ENCODE peak calls at places on chromosome 13, in seven cellular contexts. S, Y, O, T, D, J and W are unnamed samples.

GRCh38 chr13:30847697-30848307 is 58.3 kb upstream of the MEDAG start:
- DNase-seq in T (peak; percentile 100), J (no peak), Y (peak; percentile 87), O (peak; percentile 42), S (no peak), D (no peak), W (no peak)

GRCh38 chr13:108985166-108985565 is 355.8 kb downstream of the MYO16 start:
- DNase-seq in T (no peak), D (no peak), S (no peak), J (no peak), O (no peak), Y (peak; percentile 24), W (no peak)

GRCh38 chr13:79392882-79393563 is 13.0 kb downstream of the RBM26 start:
- DNase-seq in D (no peak), S (no peak), O (no peak), Y (no peak), J (no peak), T (peak; percentile 75), W (no peak)

GRCh38 chr13:84446972-84447700 is 564.9 kb upstream of the SLITRK1 start:
- DNase-seq in J (no peak), S (no peak), Y (no peak), T (peak; percentile 56), D (peak; percentile 26), O (no peak), W (no peak)

GRCh38 chr13:112142401-112142930 is 75.5 kb downstream of the SOX1 start:
- DNase-seq in Y (no peak), O (no peak), D (no peak), S (no peak), T (no peak), J (no peak), W (no peak)

GRCh38 chr13:110911880-110912279 is 3.0 kb downstream of the ANKRD10 start:
- DNase-seq in T (no peak), S (no peak), Y (no peak), J (no peak), O (no peak), D (no peak), W (no peak)

GRCh38 chr13:97810152-97810551 is 143.3 kb upstream of the IPO5 start:
- DNase-seq in J (no peak), D (no peak), Y (no peak), O (no peak), T (peak; percentile 43), S (peak; percentile 15), W (no peak)

GRCh38 chr13:102028198-102028597 is 373.6 kb downstream of the FGF14 start:
- DNase-seq in S (no peak), T (no peak), D (no peak), Y (no peak), O (no peak), J (no peak), W (no peak)

GRCh38 chr13:61728468-61728867 is 312.8 kb upstream of the PCDH20 start:
- DNase-seq in J (no peak), O (no peak), S (no peak), D (no peak), Y (no peak), T (peak; percentile 33), W (no peak)

GRCh38 chr13:32811297-32811800 is 204.9 kb upstream of the KL start:
- DNase-seq in J (no peak), D (no peak), Y (peak; percentile 60), S (peak; percentile 15), O (no peak), T (peak; percentile 35), W (no peak)

GRCh38 chr13:102800145-102801041 is 1.5 kb downstream of the BIVM start:
- DNase-seq in S (peak; percentile 88), D (peak; percentile 93), Y (peak; percentile 46), T (peak; percentile 68), O (peak; percentile 80), J (peak; percentile 73), W (peak; percentile 94)

GRCh38 chr13:34364633-34365032 is 546.7 kb downstream of the RFC3 start:
- DNase-seq in S (no peak), O (no peak), J (no peak), Y (no peak), D (no peak), T (peak; percentile 18), W (no peak)

GRCh38 chr13:45564108-45564507 is 51.4 kb downstream of the ERICH6B start:
- DNase-seq in Y (no peak), S (no peak), T (peak; percentile 77), D (no peak), O (no peak), J (no peak), W (no peak)

GRCh38 chr13:107365466-107366215 is 797.7 kb upstream of the ARGLU1 start:
- DNase-seq in T (peak; percentile 33), D (no peak), Y (no peak), S (no peak), J (no peak), O (no peak), W (no peak)

GRCh38 chr13:113489549-113490495 is 689 bp downstream of the DCUN1D2 start:
- DNase-seq in S (no peak), Y (no peak), J (peak; percentile 29), O (no peak), T (peak; percentile 37), D (no peak), W (peak; percentile 51)

GRCh38 chr13:113930711-113931637 is 42.9 kb downstream of the C13orf46 start:
- DNase-seq in S (no peak), Y (no peak), J (no peak), D (no peak), T (no peak), O (peak; percentile 16), W (no peak)

GRCh38 chr13:113651511-113652403 is 6.2 kb downstream of the ATP4B start:
- DNase-seq in D (peak; percentile 47), O (peak; percentile 8), T (no peak), J (no peak), Y (no peak), S (no peak), W (peak; percentile 9)

GRCh38 chr13:111967572-111968201 is 99.3 kb upstream of the SOX1 start:
- DNase-seq in Y (no peak), S (no peak), D (no peak), T (no peak), O (no peak), J (no peak), W (no peak)

GRCh38 chr13:39777527-39778061 is 122.1 kb downstream of the COG6 start:
- DNase-seq in D (no peak), Y (peak; percentile 54), T (peak; percentile 98), J (peak; percentile 6), O (no peak), S (peak; percentile 41), W (no peak)

GRCh38 chr13:66348745-66349720 is 881.1 kb downstream of the PCDH9 start:
- DNase-seq in D (no peak), S (no peak), J (no peak), O (no peak), T (no peak), Y (no peak), W (no peak)

GRCh38 chr13:29508130-29508873 is 87.2 kb downstream of the SLC7A1 start:
- DNase-seq in T (peak; percentile 84), Y (peak; percentile 65), J (peak; percentile 69), O (peak; percentile 89), S (peak; percentile 85), D (peak; percentile 91), W (peak; percentile 93)

GRCh38 chr13:34913040-34913439 is 29.0 kb upstream of the NBEA start:
- DNase-seq in O (no peak), T (peak; percentile 3), J (no peak), D (no peak), Y (no peak), S (peak; percentile 71), W (no peak)

DNA sequence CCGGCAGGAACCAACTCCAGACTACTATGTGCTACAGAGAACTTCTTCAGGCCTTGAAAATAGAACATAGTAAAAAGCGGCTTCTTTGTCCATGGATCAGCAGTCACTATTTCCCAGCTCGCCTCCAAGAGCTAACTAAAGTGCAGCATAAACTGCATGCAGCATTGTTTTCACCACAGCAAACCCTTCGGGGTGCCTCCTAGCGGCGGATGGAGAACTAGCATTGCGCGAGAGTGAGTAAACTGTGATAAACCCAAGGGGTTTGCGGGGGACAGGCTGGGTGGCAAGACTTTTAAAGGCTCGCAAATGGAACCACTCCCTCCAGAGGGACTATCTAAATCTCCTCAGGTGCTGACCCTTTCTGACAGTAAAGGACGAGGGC is 21.6 kb upstream of the SGCG start:
- DNase-seq in D (peak; percentile 65), Y (no peak), T (peak; percentile 43), J (no peak), S (peak; percentile 82), O (no peak), W (peak; percentile 82)
- TF ChIP-seq CTCF in D (peak; percentile 48), Y (peak; percentile 70), T (peak; percentile 72), J (no peak), S (peak; percentile 91), O (peak; percentile 23), W (peak; percentile 82)

GRCh38 chr13:28401303-28402056 is 93.4 kb downstream of the FLT1 start:
- DNase-seq in J (no peak), Y (no peak), T (peak; percentile 82), D (no peak), O (no peak), S (no peak), W (no peak)
- TF ChIP-seq CTCF in J (no peak), Y (no peak), T (no peak), D (no peak), O (no peak), S (no peak), W (no peak)

GRCh38 chr13:23888658-23889597 is at the start of gene MIPEP:
- DNase-seq in J (peak; percentile 86), T (peak; percentile 93), S (peak; percentile 98), D (peak; percentile 96), Y (peak; percentile 81), O (peak; percentile 94), W (peak; percentile 94)

GRCh38 chr13:23889598-23890224 is 511 bp upstream of the MIPEP start:
- DNase-seq in D (no peak), S (peak; percentile 46), O (no peak), T (no peak), Y (no peak), J (no peak), W (no peak)
- TF ChIP-seq CTCF in D (no peak), S (no peak), O (no peak), T (no peak), Y (no peak), J (peak; percentile 51), W (no peak)

GRCh38 chr13:50015750-50016149 is 506 bp downstream of the KCNRG start:
- DNase-seq in J (no peak), T (no peak), Y (no peak), S (no peak), O (no peak), D (no peak), W (no peak)

GRCh38 chr13:50016421-50016820 is 1.2 kb downstream of the KCNRG start:
- DNase-seq in O (no peak), Y (no peak), T (peak; percentile 61), S (no peak), J (no peak), D (no peak), W (no peak)

GRCh38 chr13:50017819-50018218 is 2.6 kb downstream of the KCNRG start:
- DNase-seq in T (no peak), O (no peak), J (no peak), D (no peak), Y (no peak), S (no peak), W (no peak)

GRCh38 chr13:50014404-50014803 is 840 bp upstream of the KCNRG start:
- DNase-seq in O (no peak), T (no peak), D (no peak), S (no peak), Y (no peak), J (no peak), W (no peak)

DNA sequence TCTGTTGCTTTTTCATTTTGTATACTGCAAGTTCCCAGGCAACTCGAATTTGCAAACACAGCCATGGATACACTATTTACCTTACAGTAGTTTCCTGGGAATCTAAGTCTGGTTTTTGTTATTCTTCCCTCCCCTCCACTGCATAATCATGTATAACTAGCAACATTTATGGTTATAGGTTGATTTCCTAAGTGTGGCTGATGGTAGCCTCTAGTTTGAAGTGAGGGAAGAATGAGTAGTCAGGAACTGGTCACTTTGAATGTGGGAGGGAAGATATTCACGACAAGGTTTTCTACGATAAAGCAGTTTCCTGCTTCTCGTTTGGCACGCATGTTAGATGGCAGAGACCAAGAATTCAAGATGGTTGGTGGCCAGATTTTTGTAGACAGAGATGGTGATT is at the start of gene KCNRG:
- DNase-seq in S (no peak), O (no peak), Y (no peak), T (peak; percentile 34), J (no peak), D (no peak), W (no peak)
- TF ChIP-seq CTCF in S (no peak), O (no peak), Y (no peak), T (no peak), J (no peak), D (no peak), W (no peak)